ENCODE peak calls at places on chromosomes 2 and 18, in four cellular contexts. X is stomach, A is HepG2, Z is suprapubic skin. C is an unnamed sample.

GRCh38 chr2:84243788-84244627 is 215.1 kb downstream of the SUCLG1 start:
- DNase-seq in X (no peak), A (no peak), Z (no peak), C (no peak)

GRCh38 chr18:33826151-33826550 is 248.1 kb downstream of the ASXL3 start:
- DNase-seq in X (no peak), A (no peak), Z (no peak), C (no peak)

GRCh38 chr2:189512879-189513278 is 67.7 kb downstream of the SLC40A1 start:
- DNase-seq in X (no peak), A (no peak), Z (no peak), C (no peak)

GRCh38 chr2:191677091-191677645 is 768 bp upstream of the NABP1 start:
- DNase-seq in X (peak), A (peak), Z (no peak), C (no peak)

GRCh38 chr2:237483018-237483731 is 3.9 kb upstream of the MLPH start:
- DNase-seq in X (peak), A (no peak), Z (peak), C (peak)

GRCh38 chr18:35289293-35290069 is 548 bp downstream of the ZSCAN30 start:
- DNase-seq in X (peak), A (peak), Z (no peak), C (peak)

GRCh38 chr2:24509840-24510239 is 18.8 kb downstream of the NCOA1 start:
- DNase-seq in X (no peak), A (no peak), Z (no peak), C (no peak)

GRCh38 chr2:119111115-119111975 is 47.2 kb downstream of the C1QL2 start:
- DNase-seq in X (no peak), A (no peak), Z (no peak), C (no peak)

GRCh38 chr2:203396667-203397066 is 68.5 kb downstream of the ABI2 start:
- DNase-seq in X (no peak), A (peak), Z (no peak), C (no peak)

GRCh38 chr18:79866889-79867574 is 69.3 kb downstream of the KCNG2 start:
- DNase-seq in X (no peak), A (no peak), Z (peak), C (no peak)

GRCh38 chr18:3266062-3266608 is 4.2 kb downstream of the MYL12B start:
- DNase-seq in X (no peak), A (no peak), Z (no peak), C (no peak)

GRCh38 chr2:46434851-46435273 is 44.5 kb upstream of the TMEM247 start:
- DNase-seq in X (no peak), A (peak), Z (no peak), C (no peak)

GRCh38 chr2:241620419-241620769 is 16.6 kb downstream of the THAP4 start:
- DNase-seq in X (no peak), A (no peak), Z (no peak), C (no peak)

GRCh38 chr2:236083934-236084333 is 84.3 kb downstream of the GBX2 start:
- DNase-seq in X (no peak), A (no peak), Z (no peak), C (no peak)
- TF ChIP-seq POLR2AphosphoS5 in X (no peak), A (no peak), Z (no peak), C (no peak)

DNA sequence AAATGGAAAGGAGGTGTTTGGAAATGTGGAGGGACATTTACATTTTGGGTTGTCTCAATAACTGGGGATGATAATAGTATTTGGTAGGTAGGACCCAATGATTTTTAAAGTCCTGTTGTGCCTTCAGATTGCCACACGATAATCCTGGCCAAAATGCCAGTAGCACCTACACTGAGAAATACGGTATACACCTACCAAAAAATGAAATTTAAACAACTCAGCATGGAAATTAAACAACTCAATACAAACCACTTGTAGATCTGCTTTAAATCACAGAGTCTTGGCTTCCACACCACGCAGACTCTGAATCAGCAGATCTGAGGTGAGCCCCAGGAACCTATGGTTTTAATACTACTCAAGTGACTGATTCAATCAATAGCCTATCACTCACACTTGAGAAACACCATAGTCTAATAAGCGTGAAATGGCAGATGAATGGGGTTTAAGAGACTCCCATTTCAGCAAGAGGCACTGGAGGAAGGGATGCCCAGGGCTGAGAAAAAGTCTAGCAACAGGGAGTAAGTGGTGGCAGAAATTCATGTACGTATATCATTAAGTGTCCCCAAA is 46.9 kb downstream of the MAP4K3 start:
- DNase-seq in X (no peak), A (no peak), Z (no peak), C (no peak)
- TF ChIP-seq CTCF in X (no peak), A (no peak), Z (no peak), C (no peak)

GRCh38 chr18:422966-423365 is 77.5 kb downstream of the COLEC12 start:
- DNase-seq in X (no peak), A (no peak), Z (no peak), C (no peak)

GRCh38 chr18:419542-420175 is 80.8 kb downstream of the COLEC12 start:
- DNase-seq in X (no peak), A (no peak), Z (no peak), C (no peak)

GRCh38 chr18:420661-421060 is 79.8 kb downstream of the COLEC12 start:
- DNase-seq in X (no peak), A (no peak), Z (no peak), C (no peak)

GRCh38 chr18:424071-424868 is 76.2 kb downstream of the COLEC12 start:
- DNase-seq in X (no peak), A (no peak), Z (no peak), C (no peak)

GRCh38 chr18:421236-422155 is 79.0 kb downstream of the COLEC12 start:
- DNase-seq in X (no peak), A (peak), Z (no peak), C (no peak)
- H3K4me3 ChIP-seq in X (no peak), A (no peak), Z (no peak), C (no peak)

GRCh38 chr2:234674781-234675201 is 177.9 kb upstream of the ARL4C start:
- DNase-seq in X (no peak), A (peak), Z (no peak), C (no peak)

GRCh38 chr2:234673501-234673900 is 176.6 kb upstream of the ARL4C start:
- DNase-seq in X (no peak), A (no peak), Z (no peak), C (no peak)

GRCh38 chr2:234676109-234676858 is 179.4 kb upstream of the ARL4C start:
- DNase-seq in X (no peak), A (peak), Z (no peak), C (no peak)

GRCh38 chr2:234672498-234673150 is 175.7 kb upstream of the ARL4C start:
- DNase-seq in X (no peak), A (no peak), Z (no peak), C (no peak)

GRCh38 chr2:234673961-234674759 is 177.3 kb upstream of the ARL4C start:
- DNase-seq in X (no peak), A (no peak), Z (no peak), C (no peak)
- TF ChIP-seq POLR2AphosphoS5 in X (no peak), A (no peak), Z (no peak), C (no peak)

DNA sequence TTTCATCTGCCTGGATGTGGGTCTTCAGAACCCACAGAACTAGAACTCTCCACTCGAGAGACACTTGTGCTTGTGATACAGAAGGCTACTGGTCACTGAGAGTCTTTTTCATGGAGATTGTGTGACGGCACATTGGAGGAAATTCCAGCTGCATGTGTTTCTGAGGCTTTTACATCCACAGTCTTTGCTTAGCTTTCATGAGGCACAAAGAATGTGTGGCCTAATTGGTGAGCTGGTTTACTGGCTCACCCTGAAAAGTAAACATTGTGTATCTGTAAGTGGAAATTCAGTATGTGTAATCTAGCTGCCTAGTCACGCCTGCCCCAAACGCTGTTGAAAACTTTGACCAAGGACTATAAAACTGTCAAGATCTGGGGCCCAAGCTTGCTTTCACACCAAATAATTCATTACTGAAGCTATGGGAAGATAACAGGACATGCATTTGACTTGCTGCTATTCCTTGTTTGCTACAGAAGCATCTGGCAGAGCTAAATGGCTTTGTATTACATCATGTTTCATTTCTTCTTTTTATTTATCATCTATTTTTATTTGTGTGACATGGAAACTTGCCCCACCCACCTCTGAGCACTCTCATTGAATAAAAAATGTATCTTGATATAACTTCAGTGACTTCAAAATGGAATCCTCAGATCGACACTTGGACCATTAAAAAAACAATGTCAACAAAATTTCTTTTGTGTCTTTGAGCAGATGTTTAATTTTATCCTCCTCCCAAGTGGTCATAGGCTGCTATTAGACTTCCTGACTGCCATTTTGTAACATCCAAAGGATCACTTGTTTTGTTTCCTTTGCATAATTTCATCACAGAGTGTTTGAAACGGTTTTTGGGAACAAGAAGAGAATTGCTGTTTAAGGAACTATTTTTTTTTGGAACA is 80.2 kb downstream of the EFEMP1 start:
- DNase-seq in X (peak), A (peak), Z (no peak), C (no peak)
- TF ChIP-seq CTCF in X (no peak), A (no peak), Z (no peak), C (no peak)

GRCh38 chr18:24270937-24271380 is 126.7 kb downstream of the OSBPL1A start:
- DNase-seq in X (no peak), A (no peak), Z (no peak), C (no peak)

GRCh38 chr18:24270358-24270936 is 127.2 kb downstream of the OSBPL1A start:
- DNase-seq in X (no peak), A (no peak), Z (no peak), C (no peak)

GRCh38 chr18:24268784-24269550 is 128.7 kb downstream of the OSBPL1A start:
- DNase-seq in X (no peak), A (no peak), Z (no peak), C (no peak)

GRCh38 chr18:24273596-24273995 is 124.0 kb downstream of the OSBPL1A start:
- DNase-seq in X (no peak), A (no peak), Z (no peak), C (no peak)

DNA sequence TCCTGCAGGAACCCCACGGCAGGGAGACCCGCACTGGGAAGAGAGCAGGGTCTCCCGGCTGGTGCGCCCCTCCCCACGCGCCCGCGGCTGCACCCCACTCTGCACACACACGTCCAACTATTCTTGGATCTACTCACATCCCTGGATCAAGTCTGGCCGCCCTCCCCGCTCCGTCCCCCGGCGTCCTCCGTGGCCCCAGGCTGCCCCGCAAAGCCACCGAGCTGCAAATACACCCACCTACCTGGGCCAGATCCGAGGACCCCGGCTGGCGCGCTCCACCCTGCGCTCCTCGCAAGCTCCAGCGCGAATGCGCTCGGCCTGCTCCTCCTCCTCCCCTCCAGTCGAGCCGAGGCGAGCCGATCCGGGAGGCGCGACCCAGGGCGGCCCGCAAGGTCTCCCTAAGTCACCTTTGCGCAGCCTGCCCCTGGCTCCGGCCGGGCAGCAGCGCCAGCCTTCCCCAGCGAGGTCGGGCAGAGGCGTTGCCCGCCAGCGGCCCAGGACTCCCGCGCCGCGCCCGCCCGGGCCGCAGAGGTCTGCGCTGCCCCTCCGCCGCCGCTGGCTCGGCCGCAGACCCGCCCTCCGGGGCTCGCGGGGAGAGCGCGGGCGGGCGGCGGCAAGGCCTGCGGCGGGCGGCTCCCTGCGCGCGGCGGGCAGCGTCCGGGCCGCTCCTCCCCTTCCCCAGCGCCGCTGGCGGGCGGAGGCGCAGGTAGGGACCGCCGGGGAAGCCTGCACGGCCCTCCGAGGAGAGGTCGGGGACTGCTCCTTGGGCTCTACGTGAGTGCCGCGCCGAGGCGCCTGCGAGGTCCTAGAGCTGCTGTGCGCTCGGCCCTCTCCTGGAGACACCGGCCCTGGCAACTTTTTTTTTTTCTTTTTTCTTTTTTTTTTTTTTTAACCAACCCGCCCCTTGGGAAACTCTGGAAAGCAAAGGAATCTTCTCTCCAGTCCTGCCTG is 126.0 kb downstream of the OSBPL1A start:
- DNase-seq in X (peak), A (peak), Z (peak), C (peak)
- H3K4me3 ChIP-seq in X (peak), A (peak), Z (peak), C (peak)

GRCh38 chr2:128365217-128365905 is 46.7 kb upstream of the HS6ST1 start:
- DNase-seq in X (no peak), A (no peak), Z (no peak), C (no peak)
- TF ChIP-seq POLR2AphosphoS5 in X (no peak), A (no peak), Z (no peak), C (no peak)

C was measured in breast epithelium.